ENCODE peak calls at places on chromosomes 2 and 18, in five cellular contexts. One of them, this sample, is unnamed.

GRCh38 chr2:17672583-17673317 is 80.9 kb downstream of the SMC6 start:
- DNase-seq in sigmoid colon: no peak
- DNase-seq in right lobe of liver: no peak
- DNase-seq in aorta: no peak
- DNase-seq in uterus: no peak
- DNase-seq in this sample: no peak

GRCh38 chr2:239282448-239283287 is 118.2 kb downstream of the HDAC4 start:
- DNase-seq in sigmoid colon: no peak
- DNase-seq in right lobe of liver: peak
- DNase-seq in aorta: no peak
- DNase-seq in uterus: peak
- DNase-seq in this sample: no peak

GRCh38 chr2:130819915-130820861 is 16.5 kb upstream of the ARHGEF4 start:
- DNase-seq in sigmoid colon: peak
- DNase-seq in right lobe of liver: no peak
- DNase-seq in aorta: no peak
- DNase-seq in uterus: no peak
- DNase-seq in this sample: no peak

GRCh38 chr18:2827076-2827475 is 19.7 kb upstream of the EMILIN2 start:
- DNase-seq in sigmoid colon: peak
- DNase-seq in right lobe of liver: no peak
- DNase-seq in aorta: no peak
- DNase-seq in uterus: no peak
- DNase-seq in this sample: no peak

GRCh38 chr2:113124181-113124961 is 3.0 kb upstream of the IL1RN start:
- DNase-seq in sigmoid colon: no peak
- DNase-seq in right lobe of liver: no peak
- DNase-seq in aorta: no peak
- DNase-seq in uterus: no peak
- DNase-seq in this sample: no peak

GRCh38 chr2:109719871-109720270 is 74.2 kb upstream of the RGPD5 start:
- DNase-seq in sigmoid colon: no peak
- DNase-seq in right lobe of liver: no peak
- DNase-seq in aorta: no peak
- DNase-seq in uterus: no peak
- DNase-seq in this sample: peak

GRCh38 chr2:175999283-175999819 is 2.7 kb downstream of the LNPK start:
- DNase-seq in sigmoid colon: no peak
- DNase-seq in right lobe of liver: no peak
- DNase-seq in aorta: no peak
- DNase-seq in uterus: no peak
- DNase-seq in this sample: no peak

GRCh38 chr2:4964579-4964978 is 727.6 kb upstream of the SOX11 start:
- DNase-seq in sigmoid colon: no peak
- DNase-seq in right lobe of liver: no peak
- DNase-seq in aorta: no peak
- DNase-seq in uterus: no peak
- DNase-seq in this sample: no peak

GRCh38 chr18:74342416-74343043 is 26.9 kb downstream of the C18orf63 start:
- DNase-seq in sigmoid colon: no peak
- DNase-seq in right lobe of liver: no peak
- DNase-seq in aorta: no peak
- DNase-seq in uterus: no peak
- DNase-seq in this sample: peak

GRCh38 chr2:233966388-233966787 is 49.2 kb downstream of the TRPM8 start:
- DNase-seq in sigmoid colon: no peak
- DNase-seq in right lobe of liver: no peak
- DNase-seq in aorta: no peak
- DNase-seq in uterus: no peak
- DNase-seq in this sample: no peak

GRCh38 chr18:23244431-23244830 is 109.1 kb downstream of the CABLES1 start:
- DNase-seq in sigmoid colon: no peak
- DNase-seq in right lobe of liver: no peak
- DNase-seq in aorta: no peak
- DNase-seq in uterus: no peak
- DNase-seq in this sample: no peak

GRCh38 chr2:238509151-238509820 is 82.6 kb downstream of the ASB1 start:
- DNase-seq in sigmoid colon: no peak
- DNase-seq in right lobe of liver: no peak
- DNase-seq in aorta: no peak
- DNase-seq in uterus: no peak
- DNase-seq in this sample: no peak

GRCh38 chr2:172693529-172694185 is 42.0 kb upstream of the RAPGEF4 start:
- DNase-seq in sigmoid colon: no peak
- DNase-seq in right lobe of liver: no peak
- DNase-seq in aorta: no peak
- DNase-seq in uterus: no peak
- DNase-seq in this sample: no peak

GRCh38 chr18:79857082-79857661 is 59.4 kb downstream of the KCNG2 start:
- DNase-seq in sigmoid colon: no peak
- DNase-seq in right lobe of liver: no peak
- DNase-seq in aorta: no peak
- DNase-seq in uterus: no peak
- DNase-seq in this sample: peak

GRCh38 chr2:68385232-68385906 is 20.3 kb downstream of the PLEK start:
- DNase-seq in sigmoid colon: no peak
- DNase-seq in right lobe of liver: no peak
- DNase-seq in aorta: no peak
- DNase-seq in uterus: no peak
- DNase-seq in this sample: no peak

GRCh38 chr2:83282067-83282795 is 1176.8 kb downstream of the SUCLG1 start:
- DNase-seq in sigmoid colon: no peak
- DNase-seq in right lobe of liver: no peak
- DNase-seq in aorta: no peak
- DNase-seq in uterus: no peak
- DNase-seq in this sample: no peak

GRCh38 chr2:217846321-217846743 is 156.5 kb downstream of the TNS1 start:
- DNase-seq in sigmoid colon: no peak
- DNase-seq in right lobe of liver: peak
- DNase-seq in aorta: peak
- DNase-seq in uterus: no peak
- DNase-seq in this sample: no peak

GRCh38 chr2:175932675-175933074 is 69.4 kb downstream of the LNPK start:
- DNase-seq in sigmoid colon: no peak
- DNase-seq in right lobe of liver: no peak
- DNase-seq in aorta: no peak
- DNase-seq in uterus: no peak
- DNase-seq in this sample: no peak

GRCh38 chr2:149145314-149146295 is 107.1 kb downstream of the LYPD6B start:
- DNase-seq in sigmoid colon: no peak
- DNase-seq in right lobe of liver: no peak
- DNase-seq in aorta: no peak
- DNase-seq in uterus: no peak
- DNase-seq in this sample: no peak

GRCh38 chr2:42753188-42753813 is 10.6 kb downstream of the OXER1 start:
- DNase-seq in sigmoid colon: no peak
- DNase-seq in right lobe of liver: no peak
- DNase-seq in aorta: no peak
- DNase-seq in uterus: no peak
- DNase-seq in this sample: no peak

GRCh38 chr18:70490008-70490933 is 201.4 kb downstream of the SOCS6 start:
- DNase-seq in sigmoid colon: no peak
- DNase-seq in right lobe of liver: no peak
- DNase-seq in aorta: no peak
- DNase-seq in uterus: no peak
- DNase-seq in this sample: peak

GRCh38 chr2:174247474-174248186 is 702 bp downstream of the OLA1 start:
- DNase-seq in sigmoid colon: peak
- DNase-seq in right lobe of liver: no peak
- DNase-seq in aorta: no peak
- DNase-seq in uterus: no peak
- DNase-seq in this sample: peak

GRCh38 chr2:121429119-121429903 is 101.4 kb upstream of the RNU4ATAC start:
- DNase-seq in sigmoid colon: no peak
- DNase-seq in right lobe of liver: no peak
- DNase-seq in aorta: no peak
- DNase-seq in uterus: no peak
- DNase-seq in this sample: no peak

GRCh38 chr2:20629181-20629580 is 21.7 kb downstream of the HS1BP3 start:
- DNase-seq in sigmoid colon: no peak
- DNase-seq in right lobe of liver: peak
- DNase-seq in aorta: no peak
- DNase-seq in uterus: no peak
- DNase-seq in this sample: no peak
- H3K27ac ChIP-seq in sigmoid colon: peak
- H3K27ac ChIP-seq in right lobe of liver: no peak
- H3K27ac ChIP-seq in aorta: no peak
- H3K27ac ChIP-seq in uterus: no peak
- H3K27ac ChIP-seq in this sample: no peak

GRCh38 chr2:230286048-230286447 is 40.9 kb upstream of the SP140L start:
- DNase-seq in sigmoid colon: no peak
- DNase-seq in right lobe of liver: no peak
- DNase-seq in aorta: no peak
- DNase-seq in uterus: no peak
- DNase-seq in this sample: no peak
- H3K27ac ChIP-seq in sigmoid colon: no peak
- H3K27ac ChIP-seq in right lobe of liver: no peak
- H3K27ac ChIP-seq in aorta: no peak
- H3K27ac ChIP-seq in uterus: no peak
- H3K27ac ChIP-seq in this sample: no peak

GRCh38 chr2:63589148-63589972 is 597 bp downstream of the MDH1 start:
- DNase-seq in sigmoid colon: no peak
- DNase-seq in right lobe of liver: no peak
- DNase-seq in aorta: no peak
- DNase-seq in uterus: no peak
- DNase-seq in this sample: no peak

GRCh38 chr2:63588385-63589147 is at the start of the genes MDH1 and WDPCP:
- DNase-seq in sigmoid colon: peak
- DNase-seq in right lobe of liver: peak
- DNase-seq in aorta: peak
- DNase-seq in uterus: peak
- DNase-seq in this sample: peak

GRCh38 chr2:63590621-63591408 is 2.1 kb downstream of the MDH1 start:
- DNase-seq in sigmoid colon: peak
- DNase-seq in right lobe of liver: no peak
- DNase-seq in aorta: no peak
- DNase-seq in uterus: no peak
- DNase-seq in this sample: peak

GRCh38 chr2:63591566-63592175 is 2.9 kb downstream of the MDH1 start:
- DNase-seq in sigmoid colon: no peak
- DNase-seq in right lobe of liver: no peak
- DNase-seq in aorta: no peak
- DNase-seq in uterus: no peak
- DNase-seq in this sample: no peak

GRCh38 chr2:63587814-63588384 is 378 bp downstream of the WDPCP start:
- DNase-seq in sigmoid colon: no peak
- DNase-seq in right lobe of liver: no peak
- DNase-seq in aorta: no peak
- DNase-seq in uterus: no peak
- DNase-seq in this sample: no peak
- H3K27ac ChIP-seq in sigmoid colon: peak
- H3K27ac ChIP-seq in right lobe of liver: no peak
- H3K27ac ChIP-seq in aorta: peak
- H3K27ac ChIP-seq in uterus: peak
- H3K27ac ChIP-seq in this sample: peak

GRCh38 chr2:195956725-195957124 is 111.9 kb downstream of the DNAH7 start:
- DNase-seq in sigmoid colon: no peak
- DNase-seq in right lobe of liver: no peak
- DNase-seq in aorta: no peak
- DNase-seq in uterus: no peak
- DNase-seq in this sample: no peak

GRCh38 chr2:195967336-195967735 is 101.3 kb downstream of the DNAH7 start:
- DNase-seq in sigmoid colon: no peak
- DNase-seq in right lobe of liver: no peak
- DNase-seq in aorta: no peak
- DNase-seq in uterus: no peak
- DNase-seq in this sample: no peak

DNA sequence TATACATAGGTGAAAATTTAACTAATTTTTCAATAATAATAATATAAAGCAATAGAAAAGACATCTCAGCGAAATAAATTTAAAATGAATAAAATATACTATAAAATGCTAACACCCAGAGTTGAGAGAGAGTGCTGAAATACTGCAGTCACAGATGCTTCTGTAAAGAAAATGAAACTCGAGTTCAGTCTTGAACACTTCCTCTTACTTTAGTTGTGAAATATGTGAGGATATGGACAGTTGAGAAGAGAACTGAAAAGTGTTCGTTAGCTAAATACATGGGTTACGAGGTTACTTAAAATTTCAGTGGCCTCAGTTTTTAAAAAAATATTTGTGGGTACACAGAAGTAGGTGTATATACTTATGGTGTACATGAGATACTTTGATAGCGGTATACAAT is 106.8 kb downstream of the DNAH7 start:
- DNase-seq in sigmoid colon: no peak
- DNase-seq in right lobe of liver: no peak
- DNase-seq in aorta: no peak
- DNase-seq in uterus: no peak
- DNase-seq in this sample: no peak
- H3K27ac ChIP-seq in sigmoid colon: no peak
- H3K27ac ChIP-seq in right lobe of liver: no peak
- H3K27ac ChIP-seq in aorta: no peak
- H3K27ac ChIP-seq in uterus: no peak
- H3K27ac ChIP-seq in this sample: no peak

GRCh38 chr2:26449278-26450030 is 28.5 kb downstream of the OTOF start:
- DNase-seq in sigmoid colon: peak
- DNase-seq in right lobe of liver: peak
- DNase-seq in aorta: no peak
- DNase-seq in uterus: no peak
- DNase-seq in this sample: no peak
- H3K27ac ChIP-seq in sigmoid colon: no peak
- H3K27ac ChIP-seq in right lobe of liver: no peak
- H3K27ac ChIP-seq in aorta: no peak
- H3K27ac ChIP-seq in uterus: no peak
- H3K27ac ChIP-seq in this sample: no peak

DNA sequence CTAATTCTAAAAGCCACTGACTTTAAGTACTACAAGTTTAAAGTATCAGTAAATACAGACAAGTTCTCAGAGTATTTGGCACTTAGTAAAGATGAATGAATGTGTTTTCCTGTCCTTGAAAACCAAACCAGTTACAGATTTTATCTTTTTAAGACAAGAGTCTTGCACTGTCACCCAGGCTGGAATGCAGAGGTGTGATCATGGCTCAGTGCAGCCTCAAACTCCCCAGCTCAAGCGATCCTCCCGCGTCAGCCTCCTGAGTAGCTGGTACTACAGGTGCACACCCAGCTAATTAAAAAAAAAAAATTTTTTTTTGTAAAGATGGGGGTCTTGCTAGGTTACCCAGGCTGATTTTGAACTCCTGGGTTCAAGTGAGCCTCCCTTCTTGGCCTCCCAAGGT is 9.5 kb downstream of the RPS7 start:
- DNase-seq in sigmoid colon: no peak
- DNase-seq in right lobe of liver: no peak
- DNase-seq in aorta: no peak
- DNase-seq in uterus: no peak
- DNase-seq in this sample: no peak
- H3K27ac ChIP-seq in sigmoid colon: peak
- H3K27ac ChIP-seq in right lobe of liver: peak
- H3K27ac ChIP-seq in aorta: no peak
- H3K27ac ChIP-seq in uterus: peak
- H3K27ac ChIP-seq in this sample: no peak

GRCh38 chr2:207148025-207148424 is 17.7 kb downstream of the KLF7 start:
- DNase-seq in sigmoid colon: no peak
- DNase-seq in right lobe of liver: no peak
- DNase-seq in aorta: no peak
- DNase-seq in uterus: no peak
- DNase-seq in this sample: no peak
- H3K27ac ChIP-seq in sigmoid colon: peak
- H3K27ac ChIP-seq in right lobe of liver: no peak
- H3K27ac ChIP-seq in aorta: peak
- H3K27ac ChIP-seq in uterus: peak
- H3K27ac ChIP-seq in this sample: no peak

This sample was measured in colonic mucosa.